ENCODE peak calls at places on chromosomes 7 and 10, in seven cellular contexts. One of them, this sample, is unnamed.

GRCh38 chr10:35369049-35369760 is 32.9 kb downstream of the CCNY start:
- DNase-seq in coronary artery: no peak
- DNase-seq in fibroblast of mammary gland: no peak
- DNase-seq in neural crest cell: no peak
- DNase-seq in epithelial cell of esophagus: no peak
- DNase-seq in HepG2: no peak
- DNase-seq in suprapubic skin: no peak
- DNase-seq in this sample: no peak

GRCh38 chr7:44212018-44212417 is 11.2 kb downstream of the YKT6 start:
- DNase-seq in HepG2: no peak
- DNase-seq in fibroblast of mammary gland: no peak
- DNase-seq in epithelial cell of esophagus: no peak
- DNase-seq in suprapubic skin: peak
- DNase-seq in neural crest cell: no peak
- DNase-seq in coronary artery: no peak
- DNase-seq in this sample: no peak

GRCh38 chr10:98463022-98463421 is 16.3 kb upstream of the HPS1 start:
- DNase-seq in neural crest cell: no peak
- DNase-seq in epithelial cell of esophagus: no peak
- DNase-seq in suprapubic skin: no peak
- DNase-seq in HepG2: no peak
- DNase-seq in fibroblast of mammary gland: no peak
- DNase-seq in coronary artery: no peak
- DNase-seq in this sample: no peak

GRCh38 chr7:95045236-95045923 is 138.0 kb downstream of the PPP1R9A start:
- DNase-seq in coronary artery: no peak
- DNase-seq in epithelial cell of esophagus: peak
- DNase-seq in suprapubic skin: no peak
- DNase-seq in HepG2: peak
- DNase-seq in neural crest cell: no peak
- DNase-seq in fibroblast of mammary gland: peak
- DNase-seq in this sample: no peak

GRCh38 chr10:91672021-91672608 is 39.2 kb upstream of the PPP1R3C start:
- DNase-seq in coronary artery: no peak
- DNase-seq in fibroblast of mammary gland: peak
- DNase-seq in epithelial cell of esophagus: peak
- DNase-seq in neural crest cell: no peak
- DNase-seq in suprapubic skin: no peak
- DNase-seq in HepG2: no peak
- DNase-seq in this sample: no peak

GRCh38 chr7:155685070-155685790 is 40.8 kb downstream of the RBM33 start:
- DNase-seq in neural crest cell: no peak
- DNase-seq in coronary artery: no peak
- DNase-seq in suprapubic skin: no peak
- DNase-seq in epithelial cell of esophagus: no peak
- DNase-seq in fibroblast of mammary gland: no peak
- DNase-seq in HepG2: no peak
- DNase-seq in this sample: no peak

GRCh38 chr7:27564881-27565482 is 97.7 kb downstream of the HIBADH start:
- DNase-seq in epithelial cell of esophagus: no peak
- DNase-seq in coronary artery: no peak
- DNase-seq in fibroblast of mammary gland: no peak
- DNase-seq in neural crest cell: no peak
- DNase-seq in HepG2: no peak
- DNase-seq in suprapubic skin: no peak
- DNase-seq in this sample: no peak

GRCh38 chr7:90952649-90952991 is 311.6 kb upstream of the FZD1 start:
- DNase-seq in suprapubic skin: no peak
- DNase-seq in epithelial cell of esophagus: no peak
- DNase-seq in fibroblast of mammary gland: no peak
- DNase-seq in coronary artery: no peak
- DNase-seq in HepG2: no peak
- DNase-seq in neural crest cell: no peak
- DNase-seq in this sample: no peak

GRCh38 chr10:6202684-6203330 is at the start of gene PFKFB3:
- DNase-seq in coronary artery: peak
- DNase-seq in fibroblast of mammary gland: peak
- DNase-seq in epithelial cell of esophagus: peak
- DNase-seq in suprapubic skin: peak
- DNase-seq in neural crest cell: peak
- DNase-seq in HepG2: peak
- DNase-seq in this sample: peak

GRCh38 chr10:73953665-73954064 is 42.7 kb downstream of the PLAU start:
- DNase-seq in suprapubic skin: no peak
- DNase-seq in epithelial cell of esophagus: no peak
- DNase-seq in fibroblast of mammary gland: peak
- DNase-seq in neural crest cell: no peak
- DNase-seq in coronary artery: no peak
- DNase-seq in HepG2: no peak
- DNase-seq in this sample: no peak

GRCh38 chr10:106942035-106942662 is 222.4 kb downstream of the SORCS1 start:
- DNase-seq in HepG2: no peak
- DNase-seq in suprapubic skin: no peak
- DNase-seq in epithelial cell of esophagus: no peak
- DNase-seq in fibroblast of mammary gland: peak
- DNase-seq in neural crest cell: no peak
- DNase-seq in coronary artery: no peak
- DNase-seq in this sample: no peak

GRCh38 chr10:28778524-28778923 is 101.2 kb downstream of the BAMBI start:
- DNase-seq in neural crest cell: no peak
- DNase-seq in coronary artery: no peak
- DNase-seq in suprapubic skin: no peak
- DNase-seq in epithelial cell of esophagus: no peak
- DNase-seq in fibroblast of mammary gland: no peak
- DNase-seq in HepG2: no peak
- DNase-seq in this sample: no peak

GRCh38 chr7:141468341-141468740 is 82.9 kb upstream of the AGK start:
- DNase-seq in coronary artery: no peak
- DNase-seq in epithelial cell of esophagus: no peak
- DNase-seq in suprapubic skin: no peak
- DNase-seq in HepG2: no peak
- DNase-seq in neural crest cell: no peak
- DNase-seq in fibroblast of mammary gland: no peak
- DNase-seq in this sample: no peak

GRCh38 chr7:18352339-18353255 is 143.0 kb upstream of the HDAC9 start:
- DNase-seq in epithelial cell of esophagus: peak
- DNase-seq in HepG2: peak
- DNase-seq in neural crest cell: peak
- DNase-seq in coronary artery: no peak
- DNase-seq in suprapubic skin: no peak
- DNase-seq in fibroblast of mammary gland: peak
- DNase-seq in this sample: peak

GRCh38 chr10:16853809-16854208 is 36.6 kb upstream of the RSU1 start:
- DNase-seq in coronary artery: no peak
- DNase-seq in epithelial cell of esophagus: no peak
- DNase-seq in HepG2: no peak
- DNase-seq in fibroblast of mammary gland: no peak
- DNase-seq in suprapubic skin: no peak
- DNase-seq in neural crest cell: no peak
- DNase-seq in this sample: no peak

GRCh38 chr10:48509061-48509772 is 95.7 kb downstream of the ARHGAP22 start:
- DNase-seq in coronary artery: peak
- DNase-seq in suprapubic skin: peak
- DNase-seq in HepG2: no peak
- DNase-seq in fibroblast of mammary gland: no peak
- DNase-seq in neural crest cell: no peak
- DNase-seq in epithelial cell of esophagus: no peak
- DNase-seq in this sample: no peak

GRCh38 chr10:110208614-110209398 is 1.4 kb downstream of the MXI1 start:
- DNase-seq in epithelial cell of esophagus: peak
- DNase-seq in coronary artery: peak
- DNase-seq in suprapubic skin: no peak
- DNase-seq in HepG2: no peak
- DNase-seq in fibroblast of mammary gland: peak
- DNase-seq in neural crest cell: no peak
- DNase-seq in this sample: no peak

GRCh38 chr7:96178581-96178980 is 143.3 kb downstream of the SLC25A13 start:
- DNase-seq in coronary artery: no peak
- DNase-seq in epithelial cell of esophagus: peak
- DNase-seq in fibroblast of mammary gland: no peak
- DNase-seq in neural crest cell: no peak
- DNase-seq in HepG2: no peak
- DNase-seq in suprapubic skin: no peak
- DNase-seq in this sample: no peak

GRCh38 chr10:111972109-111972508 is 211.5 kb downstream of the GPAM start:
- DNase-seq in coronary artery: no peak
- DNase-seq in HepG2: peak
- DNase-seq in neural crest cell: no peak
- DNase-seq in epithelial cell of esophagus: no peak
- DNase-seq in fibroblast of mammary gland: peak
- DNase-seq in suprapubic skin: no peak
- DNase-seq in this sample: no peak

GRCh38 chr7:121195859-121196588 is 132.8 kb upstream of the WNT16 start:
- DNase-seq in HepG2: no peak
- DNase-seq in epithelial cell of esophagus: peak
- DNase-seq in fibroblast of mammary gland: no peak
- DNase-seq in suprapubic skin: no peak
- DNase-seq in neural crest cell: no peak
- DNase-seq in coronary artery: no peak
- DNase-seq in this sample: no peak

GRCh38 chr7:121187222-121187621 is 141.6 kb upstream of the WNT16 start:
- DNase-seq in epithelial cell of esophagus: no peak
- DNase-seq in HepG2: no peak
- DNase-seq in neural crest cell: no peak
- DNase-seq in suprapubic skin: no peak
- DNase-seq in fibroblast of mammary gland: no peak
- DNase-seq in coronary artery: no peak
- DNase-seq in this sample: no peak

GRCh38 chr7:121195010-121195409 is 133.8 kb upstream of the WNT16 start:
- DNase-seq in HepG2: no peak
- DNase-seq in coronary artery: no peak
- DNase-seq in neural crest cell: no peak
- DNase-seq in fibroblast of mammary gland: no peak
- DNase-seq in epithelial cell of esophagus: no peak
- DNase-seq in suprapubic skin: no peak
- DNase-seq in this sample: no peak

GRCh38 chr7:121187676-121188075 is 141.1 kb upstream of the WNT16 start:
- DNase-seq in HepG2: no peak
- DNase-seq in neural crest cell: no peak
- DNase-seq in epithelial cell of esophagus: peak
- DNase-seq in suprapubic skin: no peak
- DNase-seq in coronary artery: no peak
- DNase-seq in fibroblast of mammary gland: peak
- DNase-seq in this sample: no peak

DNA sequence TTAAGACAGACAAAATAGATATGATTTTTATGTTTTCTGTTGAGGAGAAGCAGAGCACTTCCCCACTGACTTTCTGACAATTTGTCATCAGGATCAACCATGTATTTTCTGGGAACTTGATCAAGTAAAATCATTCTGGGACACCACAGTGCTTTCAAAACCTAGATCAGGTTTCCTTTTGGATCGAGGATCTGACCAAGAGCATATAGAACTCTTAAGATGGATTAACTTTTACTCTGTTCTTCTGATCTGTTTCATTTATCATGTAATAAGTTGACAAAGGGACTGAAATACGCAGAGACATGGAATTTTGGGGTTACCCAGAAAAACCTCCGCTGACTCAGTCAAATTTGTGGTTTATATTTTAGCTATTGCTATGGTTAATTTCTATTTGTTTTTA is 136.0 kb upstream of the WNT16 start:
- DNase-seq in epithelial cell of esophagus: no peak
- DNase-seq in coronary artery: no peak
- DNase-seq in HepG2: no peak
- DNase-seq in fibroblast of mammary gland: peak
- DNase-seq in suprapubic skin: no peak
- DNase-seq in neural crest cell: no peak
- DNase-seq in this sample: no peak
- TF ChIP-seq CTCF in epithelial cell of esophagus: no peak
- TF ChIP-seq CTCF in coronary artery: no peak
- TF ChIP-seq CTCF in HepG2: no peak
- TF ChIP-seq CTCF in fibroblast of mammary gland: no peak
- TF ChIP-seq CTCF in suprapubic skin: no peak
- TF ChIP-seq CTCF in neural crest cell: no peak
- TF ChIP-seq CTCF in this sample: no peak

DNA sequence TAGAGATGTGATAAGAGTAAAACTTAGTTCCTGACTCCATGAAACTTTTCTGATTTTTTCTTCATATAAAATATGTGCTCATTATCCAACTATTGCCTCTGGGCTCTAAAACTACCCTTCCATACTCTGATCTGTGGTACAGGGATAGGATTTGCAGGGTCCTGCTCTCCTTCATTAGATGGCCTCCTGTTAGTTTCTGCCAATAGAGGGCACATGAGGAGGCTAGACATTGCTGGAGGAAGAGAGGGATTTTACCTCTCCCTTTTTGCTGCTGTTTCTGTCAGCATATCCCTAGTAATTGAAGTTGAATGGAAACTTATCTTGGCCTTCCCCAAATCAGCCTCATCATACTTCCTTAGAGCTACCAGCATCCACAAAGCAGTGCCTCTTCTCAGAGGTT is 269.4 kb downstream of the NXPH1 start:
- DNase-seq in coronary artery: no peak
- DNase-seq in neural crest cell: no peak
- DNase-seq in epithelial cell of esophagus: no peak
- DNase-seq in fibroblast of mammary gland: no peak
- DNase-seq in HepG2: no peak
- DNase-seq in suprapubic skin: no peak
- DNase-seq in this sample: no peak
- TF ChIP-seq CTCF in coronary artery: no peak
- TF ChIP-seq CTCF in neural crest cell: no peak
- TF ChIP-seq CTCF in epithelial cell of esophagus: no peak
- TF ChIP-seq CTCF in fibroblast of mammary gland: no peak
- TF ChIP-seq CTCF in HepG2: no peak
- TF ChIP-seq CTCF in suprapubic skin: no peak
- TF ChIP-seq CTCF in this sample: no peak

DNA sequence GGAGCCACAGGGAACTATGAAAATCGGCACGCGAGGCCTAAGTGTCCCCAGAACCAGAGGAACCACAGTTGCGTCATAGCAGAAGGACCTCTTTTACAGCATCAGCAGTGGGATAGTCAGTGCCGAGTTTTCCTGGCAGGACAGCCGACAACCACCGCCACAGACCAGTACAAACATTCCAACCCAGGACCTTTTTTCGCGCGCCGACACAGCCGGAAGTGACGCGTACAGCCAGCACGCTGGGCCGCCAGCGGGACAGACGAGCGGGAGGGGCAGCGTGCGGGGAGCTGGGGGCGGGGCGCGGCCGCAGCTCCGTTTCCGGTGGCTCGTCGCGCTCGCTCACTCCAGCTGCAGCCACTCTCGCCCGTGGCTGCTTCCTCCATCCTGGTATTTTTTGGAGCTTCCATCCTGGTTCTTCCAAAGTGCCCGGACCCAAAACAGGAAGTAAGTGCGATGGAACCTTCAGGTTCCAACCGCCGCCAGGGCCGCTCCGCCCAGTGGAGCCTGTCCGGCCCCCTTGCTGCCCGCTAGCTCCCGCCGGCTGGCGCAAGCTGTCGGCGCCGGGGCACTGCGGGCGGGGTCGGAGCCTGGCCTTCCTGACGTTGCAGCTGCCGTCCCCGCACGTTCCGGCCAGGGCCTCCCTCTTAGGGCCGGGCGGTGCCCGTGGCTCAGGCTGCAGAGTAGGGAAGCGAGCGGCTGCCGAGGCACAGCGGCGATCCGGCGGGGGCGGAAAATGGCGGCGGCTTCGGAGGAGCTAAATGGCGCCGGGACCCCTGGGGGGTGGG is at the start of gene DMTF1:
- DNase-seq in neural crest cell: peak
- DNase-seq in suprapubic skin: peak
- DNase-seq in epithelial cell of esophagus: peak
- DNase-seq in HepG2: peak
- DNase-seq in fibroblast of mammary gland: peak
- DNase-seq in coronary artery: peak
- DNase-seq in this sample: peak
- TF ChIP-seq CTCF in neural crest cell: no peak
- TF ChIP-seq CTCF in suprapubic skin: no peak
- TF ChIP-seq CTCF in epithelial cell of esophagus: no peak
- TF ChIP-seq CTCF in HepG2: no peak
- TF ChIP-seq CTCF in fibroblast of mammary gland: no peak
- TF ChIP-seq CTCF in coronary artery: no peak
- TF ChIP-seq CTCF in this sample: peak

GRCh38 chr7:42976371-42976770 is 44.2 kb downstream of the MRPL32 start:
- DNase-seq in coronary artery: no peak
- DNase-seq in neural crest cell: no peak
- DNase-seq in epithelial cell of esophagus: no peak
- DNase-seq in HepG2: no peak
- DNase-seq in suprapubic skin: no peak
- DNase-seq in fibroblast of mammary gland: no peak
- DNase-seq in this sample: no peak
- TF ChIP-seq CTCF in coronary artery: no peak
- TF ChIP-seq CTCF in neural crest cell: no peak
- TF ChIP-seq CTCF in epithelial cell of esophagus: no peak
- TF ChIP-seq CTCF in HepG2: no peak
- TF ChIP-seq CTCF in suprapubic skin: no peak
- TF ChIP-seq CTCF in fibroblast of mammary gland: no peak
- TF ChIP-seq CTCF in this sample: no peak